ENCODE peak calls at places on chromosomes 4 and X, in ten cellular contexts. Z is GM23248; D is adrenal gland; G is CD8-positive, alpha-beta T cell; M is SK-N-SH; E is pancreas; H is psoas muscle; V is upper lobe of right lung; Q is CD4-positive, alpha-beta memory T cell; P is lung. N is an unnamed sample. For H3K4me1 and H3K9me3, the result is how much of the 10 kb centered on the place peaks cover.

GRCh38 chr4:26731342-26731741 is 129.3 kb upstream of the STIM2 start:
- DNase-seq in P (no peak), D (no peak), Q (no peak), G (no peak), M (no peak), H (no peak), E (no peak), V (no peak), Z (peak), N (no peak)

GRCh38 chrX:39427492-39428289 is 626.4 kb downstream of the MID1IP1 start:
- DNase-seq in H (no peak), E (no peak), M (no peak), P (no peak), G (no peak), V (no peak), Z (peak), D (no peak), Q (no peak), N (no peak)

GRCh38 chrX:87664381-87664780 is 146.8 kb downstream of the KLHL4 start:
- DNase-seq in D (no peak), E (no peak), Z (peak), G (no peak), Q (no peak), P (no peak), V (no peak), M (peak), H (no peak), N (no peak)

GRCh38 chrX:1444896-1445480 is 7.7 kb downstream of the ASMTL start:
- DNase-seq in H (no peak), M (no peak), V (peak), P (no peak), D (no peak), E (peak), Z (no peak), Q (no peak), G (no peak), N (no peak)

GRCh38 chrX:97267376-97267775 is 383.7 kb downstream of the RPA4 start:
- DNase-seq in G (no peak), P (no peak), V (no peak), Z (peak), Q (no peak), D (no peak), H (no peak), E (no peak), M (no peak), N (no peak)

GRCh38 chr4:84239278-84239845 is 259.7 kb downstream of the NKX6-1 start:
- DNase-seq in V (no peak), G (no peak), Z (no peak), Q (no peak), P (no peak), D (peak), H (no peak), E (no peak), M (no peak), N (no peak)

GRCh38 chrX:139234898-139235297 is 295.6 kb upstream of the F9 start:
- DNase-seq in G (no peak), Z (no peak), M (no peak), D (no peak), P (no peak), E (no peak), H (no peak), V (no peak), Q (no peak), N (no peak)

GRCh38 chrX:67693928-67694327 is 150.1 kb downstream of the AR start:
- DNase-seq in V (no peak), Z (peak), G (no peak), D (no peak), E (no peak), H (no peak), P (no peak), M (no peak), Q (no peak), N (no peak)

GRCh38 chr4:92304073-92304472 is 307 bp downstream of the GRID2 start:
- DNase-seq in P (no peak), G (no peak), Z (no peak), V (no peak), D (no peak), E (no peak), M (peak), H (no peak), Q (no peak), N (no peak)

GRCh38 chr4:8532245-8532781 is 47.9 kb upstream of the GPR78 start:
- DNase-seq in E (no peak), M (no peak), Z (no peak), D (no peak), G (no peak), H (no peak), P (no peak), Q (no peak), V (no peak), N (no peak)

GRCh38 chr4:156949373-156949814 is 22.2 kb downstream of the PDGFC start:
- DNase-seq in M (no peak), E (no peak), Z (peak), H (no peak), Q (no peak), D (no peak), V (no peak), P (no peak), G (no peak), N (no peak)

GRCh38 chrX:30620125-30620524 is 33.1 kb upstream of the GK start:
- DNase-seq in Z (peak), H (no peak), V (no peak), Q (no peak), M (no peak), P (no peak), E (no peak), D (no peak), G (no peak), N (no peak)

GRCh38 chr4:37604464-37604863 is 81.7 kb downstream of the RELL1 start:
- DNase-seq in H (no peak), E (no peak), V (no peak), Z (peak), D (no peak), M (no peak), Q (no peak), G (no peak), P (no peak), N (no peak)

GRCh38 chrX:23938690-23939089 is 30.9 kb downstream of the CXorf58 start:
- DNase-seq in G (no peak), V (no peak), M (no peak), D (no peak), P (no peak), Q (no peak), H (no peak), E (no peak), Z (peak), N (no peak)

GRCh38 chrX:19855700-19856381 is 31.6 kb downstream of the SH3KBP1 start:
- DNase-seq in G (no peak), H (no peak), V (no peak), M (no peak), Z (peak), Q (no peak), D (no peak), E (no peak), P (no peak), N (no peak)

GRCh38 chrX:153925387-153925738 is 701 bp downstream of the ARHGAP4 start:
- DNase-seq in D (no peak), Z (no peak), V (no peak), P (no peak), G (no peak), Q (peak), M (no peak), H (no peak), E (no peak), N (no peak)
- H3K4me1 ChIP-seq in D (under half), Z (under half), V (under half), P (under half), G (under half), Q (under half), M (under half), H (under half), E (under half), N (under half)

DNA sequence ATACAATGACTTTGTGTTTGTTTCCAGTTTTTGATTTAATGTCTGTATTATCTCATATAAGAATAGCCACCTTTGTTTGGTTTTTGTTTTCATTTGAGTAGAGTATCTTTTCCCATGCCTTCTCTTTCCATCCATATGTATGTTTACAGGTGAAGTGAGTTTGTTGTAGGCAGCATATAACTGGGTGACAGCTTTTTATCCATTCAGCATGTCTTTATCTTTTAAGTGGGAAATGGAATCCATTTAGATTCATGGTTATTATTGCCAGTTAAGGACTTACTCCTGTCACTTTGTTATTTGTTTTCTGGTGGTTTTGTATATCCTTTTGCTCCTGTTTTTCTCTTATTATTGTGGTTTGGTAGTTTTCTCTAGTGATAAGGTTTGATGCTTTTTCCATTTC is 34.3 kb downstream of the SCLT1 start:
- DNase-seq in Q (no peak), E (no peak), H (no peak), D (no peak), M (no peak), G (no peak), Z (no peak), P (no peak), V (no peak), N (no peak)
- H3K9me3 ChIP-seq in Q (under half), E (under half), H (half or more), D (under half), M (under half), G (half or more), Z (under half), P (under half), V (half or more), N (half or more)

GRCh38 chr4:87966095-87966496 is 9.4 kb upstream of the SPP1 start:
- DNase-seq in E (no peak), Q (no peak), M (no peak), G (no peak), V (no peak), Z (no peak), P (no peak), D (no peak), H (no peak), N (no peak)
- H3K4me1 ChIP-seq in E (under half), Q (under half), M (under half), G (under half), V (under half), Z (under half), P (under half), D (under half), H (under half), N (under half)

DNA sequence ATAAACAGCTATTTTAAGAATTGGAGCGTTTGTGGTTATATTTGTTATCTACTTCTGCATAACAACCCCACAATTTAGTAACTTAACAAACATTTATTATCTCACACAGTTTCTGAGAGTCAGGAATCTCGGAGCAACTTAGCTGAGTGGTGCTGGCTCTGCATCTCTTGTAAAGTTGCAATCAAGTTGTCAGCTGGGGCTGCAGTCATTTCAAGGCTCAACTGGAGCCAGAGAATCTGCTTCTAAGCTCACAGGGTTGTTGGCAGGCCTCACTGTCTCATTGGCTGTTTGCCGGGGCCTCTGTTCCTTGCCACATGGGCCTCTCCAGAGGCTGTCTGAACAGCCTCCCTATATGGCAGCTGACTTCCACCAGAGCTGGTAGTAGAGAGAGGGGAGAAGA is 281.1 kb upstream of the GNPDA2 start:
- DNase-seq in P (no peak), H (no peak), E (no peak), Z (no peak), M (no peak), Q (no peak), D (no peak), V (no peak), G (no peak), N (no peak)
- H3K9me3 ChIP-seq in P (under half), H (under half), E (under half), Z (under half), M (under half), Q (under half), D (under half), V (under half), G (under half), N (under half)

GRCh38 chr4:98658287-98659105 is at the start of gene TSPAN5:
- DNase-seq in M (peak), H (peak), E (peak), Z (peak), G (peak), P (peak), D (peak), Q (peak), V (peak), N (no peak)

GRCh38 chr4:98662055-98662453 is 3.6 kb upstream of the TSPAN5 start:
- DNase-seq in P (no peak), V (no peak), D (no peak), E (no peak), M (no peak), H (no peak), G (no peak), Q (no peak), Z (no peak), N (no peak)

GRCh38 chr4:98659106-98659592 is 738 bp upstream of the TSPAN5 start:
- DNase-seq in V (no peak), Z (peak), E (no peak), G (no peak), D (no peak), M (no peak), Q (no peak), P (no peak), H (no peak), N (no peak)

GRCh38 chr4:98661356-98662054 is 3.1 kb upstream of the TSPAN5 start:
- DNase-seq in Z (no peak), D (no peak), G (no peak), E (no peak), V (no peak), P (no peak), Q (no peak), M (no peak), H (no peak), N (no peak)

DNA sequence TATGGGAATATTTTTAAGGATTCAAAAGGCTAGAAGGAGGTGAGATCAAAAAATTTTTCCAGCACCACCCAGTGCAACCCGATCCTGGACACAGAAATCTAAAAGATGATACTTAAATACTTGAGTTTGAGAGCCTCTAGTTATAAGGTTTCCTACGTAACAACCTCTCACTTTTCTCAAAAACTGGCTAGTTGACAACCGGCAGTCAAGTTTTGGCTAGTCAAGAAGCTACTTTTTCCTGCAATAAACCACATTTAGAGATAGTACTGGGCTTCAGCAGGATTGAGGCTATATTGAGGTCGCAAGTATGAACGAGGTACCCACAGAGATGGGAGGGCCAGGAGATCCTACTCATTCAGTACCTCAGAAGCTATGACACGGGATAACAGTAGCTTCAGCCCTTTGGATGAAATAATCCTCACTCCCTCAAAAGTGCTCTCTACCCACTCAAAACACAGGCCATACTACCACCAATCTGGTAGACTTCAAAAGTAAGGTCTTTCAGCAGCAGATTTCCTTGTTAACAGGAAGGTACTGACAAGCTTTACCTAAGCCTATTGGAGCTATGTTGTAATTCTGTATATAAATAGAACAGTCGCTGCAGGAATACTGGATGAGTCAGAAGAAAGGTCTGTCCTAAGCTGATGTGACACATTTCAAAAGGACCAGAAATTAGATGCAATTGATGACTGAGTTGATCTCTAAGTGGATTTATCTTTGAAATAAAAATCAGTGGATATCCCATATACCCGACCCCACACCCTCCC is 1.5 kb upstream of the TSPAN5 start:
- DNase-seq in P (no peak), G (no peak), D (no peak), Q (no peak), H (no peak), M (no peak), V (no peak), E (no peak), Z (peak), N (no peak)
- H3K4me1 ChIP-seq in P (under half), G (half or more), D (under half), Q (half or more), H (under half), M (under half), V (under half), E (under half), Z (under half), N (under half)

GRCh38 chr4:29805245-29805644 is 914.9 kb upstream of the PCDH7 start:
- DNase-seq in P (no peak), M (no peak), G (no peak), V (no peak), Q (no peak), E (no peak), D (no peak), H (no peak), Z (no peak), N (no peak)
- H3K9me3 ChIP-seq in P (under half), M (under half), G (under half), V (under half), Q (under half), E (under half), D (under half), H (under half), Z (under half), N (under half)

DNA sequence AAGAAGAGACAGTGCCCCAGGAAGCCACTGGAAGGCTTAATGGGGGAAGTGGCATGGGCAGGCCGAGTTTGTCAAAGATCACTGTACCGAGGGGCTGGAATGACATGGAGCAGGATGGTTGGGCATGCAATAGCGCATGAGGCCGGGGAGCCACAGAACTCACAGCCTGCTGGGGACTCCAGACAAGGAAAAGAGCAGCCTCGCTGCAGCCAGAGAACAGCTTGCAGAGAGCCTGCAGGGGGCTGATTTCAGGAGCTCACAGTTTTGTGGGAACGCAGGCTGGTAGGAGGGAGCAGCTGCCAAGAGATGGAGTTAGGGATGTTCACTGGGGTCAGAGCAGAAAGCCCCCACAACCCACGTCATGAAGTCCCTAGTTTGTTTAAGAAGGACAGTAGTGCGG is 45.4 kb downstream of the STOX2 start:
- DNase-seq in V (no peak), Q (no peak), P (no peak), M (no peak), Z (no peak), E (no peak), G (no peak), H (no peak), D (no peak), N (no peak)
- H3K4me1 ChIP-seq in V (under half), Q (under half), P (under half), M (under half), Z (under half), E (under half), G (under half), H (under half), D (under half), N (under half)

DNA sequence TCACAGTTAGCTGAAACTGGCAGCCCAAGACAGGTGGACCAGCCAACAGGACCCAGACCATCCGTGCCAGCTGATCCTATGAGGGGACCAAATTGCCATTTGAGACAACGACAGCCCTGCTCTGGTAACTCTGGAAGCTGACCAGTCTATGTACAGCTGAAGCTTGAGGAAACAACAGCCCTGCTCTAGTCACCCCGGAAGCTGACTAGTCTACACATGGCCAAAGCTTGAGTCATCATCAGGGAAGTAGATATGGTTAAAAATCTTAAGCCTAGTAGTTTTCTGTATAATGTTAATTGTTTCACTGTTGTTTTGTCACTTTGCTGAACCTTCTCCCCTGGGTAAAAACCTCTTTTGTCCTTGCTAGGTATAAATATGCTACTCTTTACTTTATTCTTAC is 905.4 kb upstream of the NDST4 start:
- DNase-seq in E (no peak), H (no peak), G (no peak), V (no peak), D (no peak), Q (no peak), P (no peak), M (no peak), Z (no peak), N (no peak)
- H3K9me3 ChIP-seq in E (under half), H (under half), G (under half), V (under half), D (under half), Q (under half), P (under half), M (under half), Z (under half), N (under half)

GRCh38 chr4:85684676-85685075 is 209.7 kb downstream of the ARHGAP24 start:
- DNase-seq in G (no peak), H (no peak), Z (no peak), E (no peak), D (no peak), P (no peak), M (no peak), Q (no peak), V (no peak), N (no peak)
- H3K4me1 ChIP-seq in G (under half), H (under half), Z (under half), E (under half), D (under half), P (under half), M (under half), Q (under half), V (under half), N (under half)

GRCh38 chrX:64097891-64098290 is 107.6 kb downstream of the AMER1 start:
- DNase-seq in G (no peak), Z (no peak), Q (no peak), D (no peak), M (no peak), H (no peak), P (no peak), E (no peak), V (no peak), N (no peak)
- H3K9me3 ChIP-seq in G (under half), Z (under half), Q (under half), D (under half), M (under half), H (under half), P (under half), E (under half), V (under half), N (under half)

N was measured in thoracic aorta.